ENCODE peak calls at places on chromosome 11, in nine cellular contexts. T, U, S, X, C, H, A, G and K are unnamed samples.

GRCh38 chr11:115941481-115941993 is 437.3 kb upstream of the CADM1 start:
- DNase-seq in A (no peak), X (no peak), G (no peak), T (no peak), C (peak), S (peak), H (no peak), U (no peak), K (no peak)

GRCh38 chr11:65422633-65423515 is at the start of gene NEAT1:
- DNase-seq in S (peak), C (peak), A (peak), U (peak), X (no peak), T (peak), H (peak), G (peak), K (peak)

GRCh38 chr11:2209900-2210321 is 38.3 kb upstream of the TH start:
- DNase-seq in S (no peak), U (no peak), H (no peak), T (no peak), C (no peak), X (no peak), A (no peak), G (no peak), K (no peak)

GRCh38 chr11:86816251-86816726 is 15.9 kb downstream of the PRSS23 start:
- DNase-seq in S (peak), H (no peak), G (no peak), T (no peak), X (no peak), C (peak), A (no peak), U (no peak), K (no peak)

GRCh38 chr11:65853249-65853979 is 4.6 kb downstream of the CFL1 start:
- DNase-seq in U (no peak), G (no peak), A (no peak), H (no peak), X (no peak), S (no peak), C (no peak), T (no peak), K (no peak)

GRCh38 chr11:48109046-48109666 is 107.5 kb upstream of the OR4B1 start:
- DNase-seq in T (no peak), G (peak), U (no peak), S (peak), C (peak), A (peak), X (peak), H (peak), K (peak)

GRCh38 chr11:108241370-108242037 is 18.6 kb downstream of the ATM start:
- DNase-seq in G (no peak), S (no peak), C (no peak), T (no peak), X (no peak), A (no peak), U (no peak), H (no peak), K (no peak)

GRCh38 chr11:2752204-2752772 is 52.5 kb upstream of the KCNQ1OT1 start:
- DNase-seq in U (no peak), T (no peak), S (peak), A (no peak), H (no peak), C (peak), X (no peak), G (no peak), K (peak)

GRCh38 chr11:128262463-128263345 is 324.7 kb downstream of the ETS1 start:
- DNase-seq in T (no peak), U (no peak), A (no peak), H (no peak), X (no peak), S (no peak), C (no peak), G (no peak), K (no peak)

GRCh38 chr11:34706709-34707461 is 86.0 kb downstream of the EHF start:
- DNase-seq in S (no peak), A (no peak), C (no peak), U (no peak), T (no peak), X (no peak), H (no peak), G (no peak), K (no peak)

GRCh38 chr11:62708423-62709261 is 1.2 kb downstream of the GNG3 start:
- DNase-seq in A (no peak), C (no peak), U (no peak), G (no peak), T (peak), H (no peak), S (no peak), X (no peak), K (no peak)

GRCh38 chr11:65983589-65983987 is 18.4 kb downstream of the EIF1AD start:
- DNase-seq in X (no peak), T (no peak), S (no peak), U (no peak), G (no peak), H (no peak), A (no peak), C (no peak), K (no peak)

GRCh38 chr11:18012314-18012905 is 437 bp downstream of the SERGEF start:
- DNase-seq in X (peak), H (no peak), U (no peak), A (no peak), C (peak), G (no peak), S (peak), T (no peak), K (peak)

GRCh38 chr11:22884268-22884667 is 24.0 kb upstream of the CCDC179 start:
- DNase-seq in C (peak), T (no peak), U (no peak), G (no peak), S (peak), A (no peak), X (no peak), H (no peak), K (no peak)